ENCODE peak calls at places on chromosomes 7 and 10, in nine cellular contexts. M is stomach, A is HepG2, N is suprapubic skin, L is GM12878, X is spleen, G is HCT116, S is sigmoid colon, Q is Panc1. V is an unnamed sample. For H3K9me3 and H3K4me1, the result is how much of the 10 kb centered on the place peaks cover.

GRCh38 chr10:59843733-59844132 is 62.6 kb downstream of the CCDC6 start:
- DNase-seq in M (no peak), A (no peak), N (no peak), L (no peak), X (no peak), G (no peak), S (no peak), Q (no peak), V (no peak)

GRCh38 chr7:78080241-78080640 is 281.7 kb downstream of the PHTF2 start:
- DNase-seq in M (no peak), A (no peak), N (no peak), L (no peak), X (no peak), G (no peak), S (no peak), Q (no peak), V (no peak)

GRCh38 chr10:78720091-78720490 is 348.7 kb upstream of the ZMIZ1 start:
- DNase-seq in M (no peak), A (no peak), N (no peak), L (no peak), X (no peak), G (no peak), S (no peak), Q (no peak), V (no peak)

GRCh38 chr7:25385731-25386136 is 157.4 kb upstream of the NPVF start:
- DNase-seq in M (peak), A (no peak), N (no peak), L (no peak), X (no peak), G (no peak), S (no peak), Q (no peak), V (no peak)

GRCh38 chr7:95412075-95412474 is 15.9 kb upstream of the PON3 start:
- DNase-seq in M (no peak), A (no peak), N (no peak), L (no peak), X (no peak), G (no peak), S (no peak), Q (no peak), V (no peak)

GRCh38 chr7:46220066-46220630 is 299.1 kb upstream of the IGFBP3 start:
- DNase-seq in M (no peak), A (no peak), N (no peak), L (no peak), X (no peak), G (no peak), S (no peak), Q (no peak), V (no peak)

GRCh38 chr10:7788640-7789335 is 811 bp downstream of the ATP5F1C start:
- DNase-seq in M (no peak), A (peak), N (no peak), L (no peak), X (no peak), G (no peak), S (no peak), Q (no peak), V (no peak)

GRCh38 chr10:97210576-97210975 is 24.8 kb upstream of the SLIT1 start:
- DNase-seq in M (peak), A (peak), N (no peak), L (peak), X (peak), G (peak), S (peak), Q (peak), V (peak)

GRCh38 chr10:89301231-89301630 is 615 bp upstream of the IFIT2 start:
- DNase-seq in M (no peak), A (no peak), N (no peak), L (no peak), X (no peak), G (no peak), S (no peak), Q (no peak), V (no peak)

GRCh38 chr7:133054167-133054840 is 27.6 kb downstream of the CHCHD3 start:
- DNase-seq in M (no peak), A (no peak), N (no peak), L (no peak), X (no peak), G (no peak), S (no peak), Q (no peak), V (no peak)

GRCh38 chr7:37930226-37930948 is 9.9 kb downstream of the EPDR1 start:
- DNase-seq in M (no peak), A (no peak), N (no peak), L (no peak), X (no peak), G (no peak), S (no peak), Q (no peak), V (no peak)

GRCh38 chr10:80466724-80467326 is 12.7 kb downstream of the TSPAN14 start:
- DNase-seq in M (no peak), A (no peak), N (no peak), L (no peak), X (no peak), G (no peak), S (no peak), Q (no peak), V (no peak)

GRCh38 chr10:80462986-80463741 is 9.1 kb downstream of the TSPAN14 start:
- DNase-seq in M (no peak), A (no peak), N (no peak), L (no peak), X (no peak), G (no peak), S (peak), Q (no peak), V (no peak)

GRCh38 chr10:80465839-80466590 is 11.9 kb downstream of the TSPAN14 start:
- DNase-seq in M (no peak), A (no peak), N (no peak), L (no peak), X (peak), G (no peak), S (no peak), Q (no peak), V (no peak)

GRCh38 chr10:80463868-80464267 is 9.8 kb downstream of the TSPAN14 start:
- DNase-seq in M (no peak), A (no peak), N (no peak), L (no peak), X (no peak), G (no peak), S (peak), Q (no peak), V (no peak)

DNA sequence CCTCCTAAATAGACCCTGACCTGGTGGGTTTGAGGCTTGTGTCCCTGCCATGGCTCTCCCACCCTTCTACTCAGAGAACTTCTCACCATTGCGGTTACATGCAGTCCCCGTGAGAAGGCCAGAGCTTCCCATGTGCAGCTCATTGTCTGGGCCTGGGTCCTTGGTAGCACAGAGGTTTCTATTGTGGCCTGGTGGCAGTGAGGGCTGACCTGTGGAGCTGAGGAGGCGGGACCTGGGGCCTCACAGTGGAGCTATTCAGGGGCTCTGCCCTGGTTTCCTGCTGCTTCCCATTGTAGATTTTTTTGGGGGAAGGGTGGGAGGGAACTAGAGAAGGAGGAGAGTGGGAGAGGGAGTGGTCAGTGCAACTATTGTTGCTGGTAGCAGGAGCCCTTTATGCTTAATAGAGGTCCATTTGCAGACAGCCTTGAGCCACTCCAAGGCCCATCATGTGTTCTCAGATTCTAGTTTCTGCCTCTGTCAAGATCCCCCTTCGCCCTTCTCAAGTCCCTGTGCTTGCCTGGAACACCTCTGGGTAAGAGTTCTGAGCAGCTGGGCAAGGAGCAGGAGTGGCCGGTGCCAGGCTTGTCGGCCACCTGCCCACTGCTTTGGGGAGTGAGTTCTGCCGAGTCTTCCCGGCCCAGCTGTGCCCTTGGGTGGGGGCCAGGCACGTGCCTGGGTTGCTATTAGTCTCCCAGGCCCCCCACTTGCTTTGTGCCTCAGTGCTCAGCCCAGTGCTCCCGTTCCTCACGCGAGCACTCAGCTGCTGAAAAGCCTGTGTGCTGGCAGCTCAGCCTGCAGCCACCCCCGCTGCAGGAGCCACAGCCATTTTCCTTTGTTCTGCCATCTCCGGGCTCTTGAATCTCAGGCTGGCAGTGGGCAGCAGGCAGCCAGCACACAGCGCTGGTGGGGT is 10.7 kb downstream of the TSPAN14 start:
- DNase-seq in M (peak), A (peak), N (no peak), L (no peak), X (peak), G (no peak), S (no peak), Q (no peak), V (no peak)
- TF ChIP-seq POLR2AphosphoS5 in M (no peak), A (no peak), N (no peak), L (no peak), X (peak), G (no peak), S (no peak), Q (no peak), V (peak)

DNA sequence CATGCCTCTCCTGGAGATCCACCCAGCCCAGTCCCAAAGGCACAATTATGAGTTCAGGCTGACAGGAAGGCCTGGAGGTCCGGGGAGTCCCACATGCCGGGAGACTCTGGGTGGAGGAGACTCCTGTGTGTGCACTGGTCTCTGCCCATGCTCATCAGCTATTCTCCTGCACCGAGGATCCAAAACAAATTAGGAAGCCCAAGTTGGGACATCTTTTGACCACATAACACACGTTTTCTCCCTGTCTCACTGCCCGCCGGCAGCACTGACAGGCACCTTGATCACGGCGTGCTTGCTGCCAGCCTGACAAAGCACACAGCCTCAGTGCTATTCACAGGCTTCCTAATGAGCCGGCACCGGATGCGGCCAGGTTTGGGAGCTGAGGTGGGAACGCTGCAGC is 412.7 kb downstream of the PTPRN2 start:
- DNase-seq in M (no peak), A (no peak), N (no peak), L (no peak), X (no peak), G (no peak), S (no peak), Q (no peak), V (no peak)
- H3K9me3 ChIP-seq in M (under half), A (under half), N (under half), L (under half), X (half or more), G (under half), S (under half), Q (under half), V (under half)

GRCh38 chr10:110358869-110359629 is 54.3 kb upstream of the SMNDC1 start:
- DNase-seq in M (peak), A (no peak), N (no peak), L (no peak), X (no peak), G (peak), S (no peak), Q (no peak), V (peak)
- H3K4me1 ChIP-seq in M (under half), A (under half), N (under half), L (half or more), X (under half), G (half or more), S (under half), Q (under half), V (under half)

GRCh38 chr7:127950233-127950935 is 80.9 kb downstream of the LRRC4 start:
- DNase-seq in M (no peak), A (no peak), N (no peak), L (no peak), X (no peak), G (no peak), S (no peak), Q (no peak), V (no peak)
- TF ChIP-seq POLR2AphosphoS5 in M (no peak), A (no peak), N (no peak), L (no peak), X (no peak), G (no peak), S (no peak), Q (no peak), V (no peak)

DNA sequence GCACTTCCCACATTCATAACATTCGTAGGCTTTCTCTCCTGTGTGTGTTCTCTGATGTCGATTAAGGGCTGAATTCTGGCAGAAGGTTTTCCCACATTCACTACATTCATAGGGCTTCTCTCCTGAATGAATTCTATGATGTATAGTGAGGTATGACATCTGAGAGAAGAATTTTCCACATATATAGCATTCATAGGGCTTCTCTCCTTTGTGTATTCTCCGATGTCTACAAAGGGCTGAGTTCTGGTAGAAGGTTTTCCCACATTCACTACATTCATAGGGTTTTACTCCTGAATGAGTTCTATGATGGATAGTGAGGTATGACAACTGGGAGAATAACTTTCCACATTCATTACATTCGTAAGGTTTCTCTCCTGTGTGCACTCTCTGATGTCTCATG is 15.6 kb downstream of the ZNF12 start:
- DNase-seq in M (no peak), A (no peak), N (no peak), L (no peak), X (no peak), G (no peak), S (no peak), Q (no peak), V (no peak)
- H3K9me3 ChIP-seq in M (half or more), A (under half), N (half or more), L (half or more), X (half or more), G (half or more), S (half or more), Q (half or more), V (under half)

GRCh38 chr10:16439294-16439693 is 2.5 kb downstream of the PTER start:
- DNase-seq in M (no peak), A (no peak), N (no peak), L (no peak), X (no peak), G (no peak), S (no peak), Q (no peak), V (no peak)

GRCh38 chr10:16441106-16441850 is 4.5 kb downstream of the PTER start:
- DNase-seq in M (no peak), A (no peak), N (no peak), L (no peak), X (no peak), G (no peak), S (no peak), Q (no peak), V (no peak)

GRCh38 chr10:16442914-16443313 is 6.1 kb downstream of the PTER start:
- DNase-seq in M (no peak), A (no peak), N (no peak), L (no peak), X (no peak), G (no peak), S (no peak), Q (no peak), V (no peak)

GRCh38 chr10:16437540-16437894 is 707 bp downstream of the PTER start:
- DNase-seq in M (no peak), A (peak), N (no peak), L (no peak), X (no peak), G (no peak), S (no peak), Q (no peak), V (no peak)

DNA sequence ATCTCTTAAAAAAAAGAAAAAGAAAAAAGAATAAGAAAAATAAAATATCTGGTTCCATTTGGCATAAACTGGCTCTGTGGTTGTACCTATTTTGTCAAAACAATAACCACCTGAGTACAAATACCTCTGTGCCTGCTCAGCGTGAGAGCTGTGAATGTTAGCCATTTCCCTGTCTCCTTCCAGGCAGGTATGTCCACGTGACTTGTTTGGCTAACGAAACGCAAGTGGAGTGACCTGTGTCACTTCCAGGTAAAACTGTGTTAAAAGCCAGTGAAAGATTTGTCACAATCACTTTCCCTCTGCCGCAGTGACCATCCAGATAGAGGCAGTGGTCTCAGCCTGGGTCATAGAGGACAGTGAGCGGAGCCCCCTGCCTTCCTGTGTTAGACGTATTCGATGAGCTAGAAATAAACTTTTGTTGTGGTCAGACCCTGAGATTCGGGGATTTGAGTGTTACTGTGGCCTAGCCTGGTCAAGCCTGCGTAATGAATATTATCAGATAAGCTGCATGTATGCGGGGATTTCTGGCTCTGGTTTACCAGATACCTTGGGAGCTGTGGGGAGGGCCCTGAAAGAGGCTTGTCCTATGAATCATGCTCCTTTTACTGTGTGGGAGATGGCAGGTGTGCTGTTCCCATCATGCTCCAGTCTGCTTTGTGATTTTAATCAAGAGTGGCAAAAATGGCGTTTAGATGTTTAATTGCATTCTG is 3.7 kb downstream of the PTER start:
- DNase-seq in M (peak), A (no peak), N (no peak), L (no peak), X (no peak), G (no peak), S (no peak), Q (no peak), V (peak)
- H3K4me1 ChIP-seq in M (under half), A (under half), N (under half), L (under half), X (half or more), G (under half), S (under half), Q (under half), V (under half)

GRCh38 chr7:108045154-108045553 is 42.2 kb upstream of the LAMB1 start:
- DNase-seq in M (no peak), A (no peak), N (no peak), L (no peak), X (no peak), G (no peak), S (no peak), Q (no peak), V (no peak)
- TF ChIP-seq POLR2AphosphoS5 in M (no peak), A (no peak), N (no peak), L (no peak), X (no peak), G (no peak), S (peak), Q (no peak), V (no peak)

GRCh38 chr7:156175003-156175402 is 362.7 kb upstream of the SHH start:
- DNase-seq in M (no peak), A (no peak), N (no peak), L (no peak), X (no peak), G (no peak), S (no peak), Q (no peak), V (no peak)
- H3K9me3 ChIP-seq in M (under half), A (under half), N (under half), L (under half), X (under half), G (under half), S (under half), Q (under half), V (under half)